ENCODE peak calls at places on chromosome 9, in ten cellular contexts. One of them, this sample, is unnamed.

GRCh38 chr9:5971740-5972139 is 43.7 kb downstream of the RANBP6 start:
- DNase-seq in SJSA1: no peak
- DNase-seq in GM23248: peak; percentile 52
- DNase-seq in effector memory CD4-positive, alpha-beta T cell: no peak
- DNase-seq in HepG2: no peak
- DNase-seq in aorta: no peak
- DNase-seq in lower lobe of right lung: no peak
- DNase-seq in psoas muscle: no peak
- DNase-seq in uterus: no peak
- DNase-seq in sigmoid colon: no peak
- DNase-seq in this sample: no peak

GRCh38 chr9:14633148-14633547 is 60.1 kb downstream of the ZDHHC21 start:
- DNase-seq in uterus: no peak
- DNase-seq in lower lobe of right lung: no peak
- DNase-seq in effector memory CD4-positive, alpha-beta T cell: no peak
- DNase-seq in SJSA1: no peak
- DNase-seq in aorta: no peak
- DNase-seq in psoas muscle: no peak
- DNase-seq in HepG2: no peak
- DNase-seq in sigmoid colon: no peak
- DNase-seq in GM23248: no peak
- DNase-seq in this sample: no peak

GRCh38 chr9:113963017-113963620 is 87.0 kb downstream of the ZNF618 start:
- DNase-seq in GM23248: peak; percentile 75
- DNase-seq in psoas muscle: peak; percentile 54
- DNase-seq in lower lobe of right lung: peak; percentile 60
- DNase-seq in SJSA1: no peak
- DNase-seq in aorta: no peak
- DNase-seq in effector memory CD4-positive, alpha-beta T cell: no peak
- DNase-seq in HepG2: peak; percentile 28
- DNase-seq in uterus: no peak
- DNase-seq in sigmoid colon: no peak
- DNase-seq in this sample: peak; percentile 44

GRCh38 chr9:122286764-122287163 is 22.1 kb downstream of the MRRF start:
- DNase-seq in lower lobe of right lung: no peak
- DNase-seq in psoas muscle: no peak
- DNase-seq in aorta: no peak
- DNase-seq in SJSA1: no peak
- DNase-seq in HepG2: no peak
- DNase-seq in sigmoid colon: no peak
- DNase-seq in GM23248: no peak
- DNase-seq in effector memory CD4-positive, alpha-beta T cell: no peak
- DNase-seq in uterus: no peak
- DNase-seq in this sample: no peak

GRCh38 chr9:114317665-114318357 is 5.1 kb upstream of the ORM1 start:
- DNase-seq in HepG2: no peak
- DNase-seq in aorta: no peak
- DNase-seq in lower lobe of right lung: no peak
- DNase-seq in SJSA1: no peak
- DNase-seq in effector memory CD4-positive, alpha-beta T cell: no peak
- DNase-seq in psoas muscle: no peak
- DNase-seq in uterus: peak; percentile 3
- DNase-seq in GM23248: peak; percentile 63
- DNase-seq in sigmoid colon: no peak
- DNase-seq in this sample: no peak

GRCh38 chr9:19162026-19162366 is 34.7 kb upstream of the PLIN2 start:
- DNase-seq in lower lobe of right lung: no peak
- DNase-seq in HepG2: no peak
- DNase-seq in GM23248: no peak
- DNase-seq in SJSA1: no peak
- DNase-seq in uterus: no peak
- DNase-seq in aorta: no peak
- DNase-seq in effector memory CD4-positive, alpha-beta T cell: no peak
- DNase-seq in sigmoid colon: no peak
- DNase-seq in psoas muscle: no peak
- DNase-seq in this sample: no peak

GRCh38 chr9:69122391-69123141 is 51.5 kb upstream of the TJP2 start:
- DNase-seq in psoas muscle: no peak
- DNase-seq in sigmoid colon: no peak
- DNase-seq in uterus: no peak
- DNase-seq in effector memory CD4-positive, alpha-beta T cell: no peak
- DNase-seq in lower lobe of right lung: no peak
- DNase-seq in GM23248: peak; percentile 68
- DNase-seq in aorta: no peak
- DNase-seq in SJSA1: peak; percentile 62
- DNase-seq in HepG2: peak; percentile 52
- DNase-seq in this sample: no peak

GRCh38 chr9:137778336-137778735 is 99.2 kb upstream of the CACNA1B start:
- DNase-seq in lower lobe of right lung: no peak
- DNase-seq in effector memory CD4-positive, alpha-beta T cell: no peak
- DNase-seq in HepG2: no peak
- DNase-seq in uterus: no peak
- DNase-seq in SJSA1: no peak
- DNase-seq in aorta: peak; percentile 55
- DNase-seq in psoas muscle: no peak
- DNase-seq in GM23248: no peak
- DNase-seq in sigmoid colon: peak; percentile 51
- DNase-seq in this sample: no peak

GRCh38 chr9:34374905-34375552 is 1.7 kb downstream of the MYORG start:
- DNase-seq in sigmoid colon: no peak
- DNase-seq in GM23248: no peak
- DNase-seq in uterus: no peak
- DNase-seq in SJSA1: no peak
- DNase-seq in HepG2: peak; percentile 94
- DNase-seq in lower lobe of right lung: no peak
- DNase-seq in aorta: no peak
- DNase-seq in psoas muscle: no peak
- DNase-seq in effector memory CD4-positive, alpha-beta T cell: no peak
- DNase-seq in this sample: no peak

GRCh38 chr9:98940278-98940677 is 3.4 kb upstream of the COL15A1 start:
- DNase-seq in aorta: no peak
- DNase-seq in GM23248: no peak
- DNase-seq in sigmoid colon: no peak
- DNase-seq in effector memory CD4-positive, alpha-beta T cell: no peak
- DNase-seq in SJSA1: no peak
- DNase-seq in psoas muscle: no peak
- DNase-seq in uterus: no peak
- DNase-seq in lower lobe of right lung: no peak
- DNase-seq in HepG2: no peak
- DNase-seq in this sample: no peak

GRCh38 chr9:25519286-25519685 is 159.0 kb downstream of the TUSC1 start:
- DNase-seq in aorta: no peak
- DNase-seq in lower lobe of right lung: no peak
- DNase-seq in HepG2: no peak
- DNase-seq in effector memory CD4-positive, alpha-beta T cell: no peak
- DNase-seq in GM23248: no peak
- DNase-seq in uterus: no peak
- DNase-seq in sigmoid colon: no peak
- DNase-seq in SJSA1: no peak
- DNase-seq in psoas muscle: no peak
- DNase-seq in this sample: no peak

GRCh38 chr9:74721696-74722660 is 165.7 kb downstream of the TRPM6 start:
- DNase-seq in sigmoid colon: no peak
- DNase-seq in effector memory CD4-positive, alpha-beta T cell: no peak
- DNase-seq in lower lobe of right lung: no peak
- DNase-seq in SJSA1: no peak
- DNase-seq in aorta: no peak
- DNase-seq in uterus: no peak
- DNase-seq in psoas muscle: no peak
- DNase-seq in HepG2: peak; percentile 3
- DNase-seq in GM23248: no peak
- DNase-seq in this sample: no peak

GRCh38 chr9:2337131-2337530 is 284.5 kb upstream of the VLDLR start:
- DNase-seq in psoas muscle: no peak
- DNase-seq in GM23248: no peak
- DNase-seq in effector memory CD4-positive, alpha-beta T cell: no peak
- DNase-seq in aorta: no peak
- DNase-seq in SJSA1: no peak
- DNase-seq in uterus: no peak
- DNase-seq in sigmoid colon: no peak
- DNase-seq in HepG2: no peak
- DNase-seq in lower lobe of right lung: no peak
- DNase-seq in this sample: no peak

GRCh38 chr9:37924538-37924937 is 20.6 kb upstream of the SLC25A51 start:
- DNase-seq in uterus: no peak
- DNase-seq in aorta: no peak
- DNase-seq in effector memory CD4-positive, alpha-beta T cell: no peak
- DNase-seq in sigmoid colon: no peak
- DNase-seq in lower lobe of right lung: no peak
- DNase-seq in GM23248: no peak
- DNase-seq in psoas muscle: no peak
- DNase-seq in SJSA1: no peak
- DNase-seq in HepG2: no peak
- DNase-seq in this sample: no peak
- H3K4me1 ChIP-seq in uterus: no peaks in the 10 kb centered on the region
- H3K4me1 ChIP-seq in aorta: no peaks in the 10 kb centered on the region
- H3K4me1 ChIP-seq in effector memory CD4-positive, alpha-beta T cell: no peaks in the 10 kb centered on the region
- H3K4me1 ChIP-seq in sigmoid colon: no peaks in the 10 kb centered on the region
- H3K4me1 ChIP-seq in lower lobe of right lung: peaks cover 39% of the 10 kb centered on the region
- H3K4me1 ChIP-seq in GM23248: peaks cover 7% of the 10 kb centered on the region
- H3K4me1 ChIP-seq in psoas muscle: peaks cover 12% of the 10 kb centered on the region
- H3K4me1 ChIP-seq in SJSA1: peaks cover 23% of the 10 kb centered on the region
- H3K4me1 ChIP-seq in HepG2: peaks cover 16% of the 10 kb centered on the region
- H3K4me1 ChIP-seq in this sample: peaks cover 38% of the 10 kb centered on the region

GRCh38 chr9:86809151-86809550 is 138.2 kb downstream of the GAS1 start:
- DNase-seq in SJSA1: no peak
- DNase-seq in psoas muscle: no peak
- DNase-seq in lower lobe of right lung: no peak
- DNase-seq in aorta: no peak
- DNase-seq in HepG2: no peak
- DNase-seq in sigmoid colon: no peak
- DNase-seq in effector memory CD4-positive, alpha-beta T cell: no peak
- DNase-seq in uterus: no peak
- DNase-seq in GM23248: no peak
- DNase-seq in this sample: no peak
- H3K4me1 ChIP-seq in SJSA1: peaks cover 4% of the 10 kb centered on the region
- H3K4me1 ChIP-seq in psoas muscle: no peaks in the 10 kb centered on the region
- H3K4me1 ChIP-seq in lower lobe of right lung: no peaks in the 10 kb centered on the region
- H3K4me1 ChIP-seq in aorta: no peaks in the 10 kb centered on the region
- H3K4me1 ChIP-seq in HepG2: no peaks in the 10 kb centered on the region
- H3K4me1 ChIP-seq in sigmoid colon: peaks cover 8% of the 10 kb centered on the region
- H3K4me1 ChIP-seq in effector memory CD4-positive, alpha-beta T cell: no peaks in the 10 kb centered on the region
- H3K4me1 ChIP-seq in uterus: no peaks in the 10 kb centered on the region
- H3K4me1 ChIP-seq in GM23248: no peaks in the 10 kb centered on the region
- H3K4me1 ChIP-seq in this sample: no peaks in the 10 kb centered on the region

DNA sequence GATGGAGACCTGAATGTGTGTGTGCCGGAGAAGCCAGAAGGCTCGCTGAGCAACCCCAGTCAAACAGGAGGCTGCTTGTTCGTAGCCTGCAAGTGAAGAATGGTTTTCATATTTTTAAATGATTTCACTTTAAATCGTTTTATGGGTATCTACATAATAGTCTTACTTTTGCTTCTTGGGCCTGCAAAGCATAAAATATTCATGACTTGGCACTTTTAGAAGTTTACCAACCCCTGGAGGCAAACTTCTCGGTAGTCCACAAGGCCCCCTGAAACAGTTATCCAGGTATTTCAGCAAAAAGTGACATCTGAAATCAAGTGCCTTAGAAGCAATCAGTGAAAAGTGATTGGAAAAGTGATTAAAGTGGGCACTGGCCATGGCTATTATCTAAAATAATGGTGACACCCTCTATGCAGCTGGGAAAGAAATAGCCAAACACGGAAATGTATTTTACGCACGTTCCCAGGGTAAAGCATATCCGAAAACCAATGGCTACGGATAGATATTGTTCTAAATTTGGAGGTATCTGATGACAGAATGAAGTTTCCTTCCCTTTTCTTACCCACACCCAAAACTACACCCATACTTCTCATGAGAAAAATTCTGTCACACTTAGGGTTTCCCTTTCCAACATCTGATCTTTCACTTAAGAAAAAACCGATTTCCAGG is 39.0 kb downstream of the RAPGEF1 start:
- DNase-seq in sigmoid colon: no peak
- DNase-seq in effector memory CD4-positive, alpha-beta T cell: no peak
- DNase-seq in HepG2: no peak
- DNase-seq in psoas muscle: no peak
- DNase-seq in uterus: no peak
- DNase-seq in GM23248: no peak
- DNase-seq in aorta: no peak
- DNase-seq in lower lobe of right lung: no peak
- DNase-seq in SJSA1: no peak
- DNase-seq in this sample: no peak
- H3K4me1 ChIP-seq in sigmoid colon: peaks cover 39% of the 10 kb centered on the region
- H3K4me1 ChIP-seq in effector memory CD4-positive, alpha-beta T cell: peaks cover 25% of the 10 kb centered on the region
- H3K4me1 ChIP-seq in HepG2: peaks cover 59% of the 10 kb centered on the region
- H3K4me1 ChIP-seq in psoas muscle: peaks cover 88% of the 10 kb centered on the region
- H3K4me1 ChIP-seq in uterus: no peaks in the 10 kb centered on the region
- H3K4me1 ChIP-seq in GM23248: no peaks in the 10 kb centered on the region
- H3K4me1 ChIP-seq in aorta: no peaks in the 10 kb centered on the region
- H3K4me1 ChIP-seq in lower lobe of right lung: peaks cover 99% of the 10 kb centered on the region
- H3K4me1 ChIP-seq in SJSA1: peaks cover 24% of the 10 kb centered on the region
- H3K4me1 ChIP-seq in this sample: peaks cover 46% of the 10 kb centered on the region

GRCh38 chr9:76372345-76372744 is 21.9 kb downstream of the RFK start:
- DNase-seq in uterus: no peak
- DNase-seq in aorta: no peak
- DNase-seq in SJSA1: no peak
- DNase-seq in sigmoid colon: no peak
- DNase-seq in effector memory CD4-positive, alpha-beta T cell: no peak
- DNase-seq in HepG2: no peak
- DNase-seq in lower lobe of right lung: no peak
- DNase-seq in GM23248: no peak
- DNase-seq in psoas muscle: no peak
- DNase-seq in this sample: no peak

GRCh38 chr9:76373777-76374474 is 20.3 kb downstream of the RFK start:
- DNase-seq in sigmoid colon: no peak
- DNase-seq in SJSA1: no peak
- DNase-seq in aorta: no peak
- DNase-seq in effector memory CD4-positive, alpha-beta T cell: no peak
- DNase-seq in GM23248: no peak
- DNase-seq in HepG2: no peak
- DNase-seq in psoas muscle: no peak
- DNase-seq in uterus: no peak
- DNase-seq in lower lobe of right lung: no peak
- DNase-seq in this sample: no peak

GRCh38 chr9:76370656-76371055 is 23.6 kb downstream of the RFK start:
- DNase-seq in psoas muscle: no peak
- DNase-seq in uterus: no peak
- DNase-seq in SJSA1: no peak
- DNase-seq in GM23248: no peak
- DNase-seq in sigmoid colon: no peak
- DNase-seq in effector memory CD4-positive, alpha-beta T cell: no peak
- DNase-seq in lower lobe of right lung: no peak
- DNase-seq in aorta: no peak
- DNase-seq in HepG2: no peak
- DNase-seq in this sample: no peak

GRCh38 chr9:76373173-76373771 is 21.0 kb downstream of the RFK start:
- DNase-seq in GM23248: peak; percentile 75
- DNase-seq in sigmoid colon: peak; percentile 85
- DNase-seq in aorta: no peak
- DNase-seq in effector memory CD4-positive, alpha-beta T cell: no peak
- DNase-seq in SJSA1: peak; percentile 32
- DNase-seq in lower lobe of right lung: no peak
- DNase-seq in psoas muscle: peak; percentile 61
- DNase-seq in HepG2: peak; percentile 93
- DNase-seq in uterus: peak; percentile 61
- DNase-seq in this sample: no peak

DNA sequence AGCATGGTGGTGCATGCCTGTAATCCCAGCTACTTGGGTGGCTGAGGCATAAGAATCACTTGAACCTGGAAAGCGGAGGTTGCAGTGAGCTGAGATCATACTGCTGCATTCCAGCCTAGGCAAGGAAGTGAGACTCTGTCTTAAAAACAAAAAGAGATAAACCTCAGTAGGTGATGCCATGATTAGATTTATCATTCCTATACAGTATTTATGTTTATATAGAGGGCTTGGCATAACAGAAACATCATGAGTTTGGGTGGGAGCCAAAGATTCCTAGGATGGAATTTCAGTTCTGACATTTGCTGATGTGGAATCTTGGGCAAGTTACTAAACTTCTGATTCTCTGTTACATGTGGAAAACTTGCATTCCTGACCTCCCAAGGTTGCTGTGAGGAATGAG is 22.3 kb downstream of the RFK start:
- DNase-seq in sigmoid colon: no peak
- DNase-seq in GM23248: peak; percentile 12
- DNase-seq in lower lobe of right lung: no peak
- DNase-seq in aorta: no peak
- DNase-seq in psoas muscle: no peak
- DNase-seq in HepG2: no peak
- DNase-seq in effector memory CD4-positive, alpha-beta T cell: no peak
- DNase-seq in uterus: no peak
- DNase-seq in SJSA1: peak; percentile 93
- DNase-seq in this sample: no peak
- H3K4me1 ChIP-seq in sigmoid colon: peaks cover 27% of the 10 kb centered on the region
- H3K4me1 ChIP-seq in GM23248: peaks cover 23% of the 10 kb centered on the region
- H3K4me1 ChIP-seq in lower lobe of right lung: peaks cover 37% of the 10 kb centered on the region
- H3K4me1 ChIP-seq in aorta: peaks cover 6% of the 10 kb centered on the region
- H3K4me1 ChIP-seq in psoas muscle: no peaks in the 10 kb centered on the region
- H3K4me1 ChIP-seq in HepG2: peaks cover 55% of the 10 kb centered on the region
- H3K4me1 ChIP-seq in effector memory CD4-positive, alpha-beta T cell: no peaks in the 10 kb centered on the region
- H3K4me1 ChIP-seq in uterus: no peaks in the 10 kb centered on the region
- H3K4me1 ChIP-seq in SJSA1: peaks cover 75% of the 10 kb centered on the region
- H3K4me1 ChIP-seq in this sample: no peaks in the 10 kb centered on the region

This sample was measured in keratinocyte.